ENCODE peak calls at places on chromosomes 16 and 17, in ten cellular contexts. J is progenitor cell of endocrine pancreas, H is epithelial cell of esophagus, F is AG09309, M is AG04450, C is colonic mucosa, K is neural progenitor cell, Z is thyroid gland, T is brain microvascular endothelial cell, P is mammary epithelial cell. B is an unnamed sample.
A peak's percentile ranks its signal among the peaks of the same experiment; 100 is the strongest.

GRCh38 chr16:55508941-55509920 is at the start of gene LPCAT2:
- DNase-seq in J (peak; percentile 68), H (peak; percentile 91), F (no peak), M (peak; percentile 67), C (peak; percentile 94), K (peak; percentile 95), Z (peak; percentile 90), T (peak; percentile 80), P (peak; percentile 84), B (peak; percentile 92)

GRCh38 chr17:60390223-60390622 is 1.7 kb downstream of the USP32 start:
- DNase-seq in J (no peak), H (peak; percentile 87), F (peak; percentile 60), M (no peak), C (no peak), K (no peak), Z (no peak), T (peak; percentile 26), P (peak; percentile 56), B (no peak)

GRCh38 chr16:89557230-89557935 is 3.1 kb upstream of the RPL13 start:
- DNase-seq in J (peak; percentile 69), H (peak; percentile 82), F (peak; percentile 5), M (no peak), C (peak; percentile 89), K (peak; percentile 92), Z (peak; percentile 68), T (peak; percentile 79), P (peak; percentile 56), B (peak; percentile 78)

GRCh38 chr16:49793244-49793643 is 62.7 kb downstream of the ZNF423 start:
- DNase-seq in J (no peak), H (no peak), F (no peak), M (no peak), C (no peak), K (no peak), Z (no peak), T (no peak), P (no peak), B (no peak)

GRCh38 chr17:82740906-82741759 is 5.7 kb downstream of the FN3K start:
- DNase-seq in J (no peak), H (peak; percentile 90), F (no peak), M (no peak), C (no peak), K (no peak), Z (no peak), T (no peak), P (peak; percentile 24), B (no peak)

GRCh38 chr16:70605284-70605659 is 41.1 kb upstream of the IL34 start:
- DNase-seq in J (no peak), H (no peak), F (no peak), M (no peak), C (no peak), K (no peak), Z (no peak), T (no peak), P (no peak), B (no peak)

GRCh38 chr16:78505544-78506371 is 406.3 kb downstream of the WWOX start:
- DNase-seq in J (no peak), H (no peak), F (no peak), M (no peak), C (peak; percentile 61), K (no peak), Z (peak; percentile 44), T (peak; percentile 1), P (no peak), B (peak; percentile 30)

GRCh38 chr16:21162661-21163151 is 4.2 kb downstream of the LDAF1 start:
- DNase-seq in J (no peak), H (no peak), F (no peak), M (no peak), C (no peak), K (no peak), Z (peak; percentile 31), T (no peak), P (no peak), B (no peak)

GRCh38 chr16:11010576-11011221 is 66.3 kb downstream of the CLEC16A start:
- DNase-seq in J (no peak), H (no peak), F (no peak), M (no peak), C (no peak), K (no peak), Z (no peak), T (no peak), P (no peak), B (no peak)

GRCh38 chr16:1724491-1724890 is 18.5 kb downstream of the MAPK8IP3 start:
- DNase-seq in J (no peak), H (no peak), F (no peak), M (no peak), C (no peak), K (no peak), Z (no peak), T (no peak), P (no peak), B (no peak)

GRCh38 chr17:28572294-28573099 is 1.2 kb upstream of the PIGS start:
- DNase-seq in J (no peak), H (no peak), F (no peak), M (no peak), C (peak; percentile 35), K (no peak), Z (no peak), T (no peak), P (no peak), B (no peak)

GRCh38 chr16:53213542-53213941 is 158.8 kb downstream of the CHD9 start:
- DNase-seq in J (no peak), H (no peak), F (no peak), M (no peak), C (no peak), K (no peak), Z (no peak), T (no peak), P (no peak), B (no peak)

GRCh38 chr17:17940451-17940911 is 31.7 kb downstream of the TOM1L2 start:
- DNase-seq in J (no peak), H (no peak), F (no peak), M (no peak), C (no peak), K (no peak), Z (peak; percentile 52), T (no peak), P (no peak), B (no peak)

GRCh38 chr16:7921360-7921759 is 588.7 kb downstream of the RBFOX1 start:
- DNase-seq in J (no peak), H (no peak), F (no peak), M (no peak), C (no peak), K (peak; percentile 42), Z (no peak), T (no peak), P (no peak), B (no peak)
- TF ChIP-seq CTCF in J (peak; percentile 9), H (no peak), F (no peak), M (no peak), C (no peak), K (peak; percentile 39), Z (no peak), T (no peak), P (no peak), B (no peak)

DNA sequence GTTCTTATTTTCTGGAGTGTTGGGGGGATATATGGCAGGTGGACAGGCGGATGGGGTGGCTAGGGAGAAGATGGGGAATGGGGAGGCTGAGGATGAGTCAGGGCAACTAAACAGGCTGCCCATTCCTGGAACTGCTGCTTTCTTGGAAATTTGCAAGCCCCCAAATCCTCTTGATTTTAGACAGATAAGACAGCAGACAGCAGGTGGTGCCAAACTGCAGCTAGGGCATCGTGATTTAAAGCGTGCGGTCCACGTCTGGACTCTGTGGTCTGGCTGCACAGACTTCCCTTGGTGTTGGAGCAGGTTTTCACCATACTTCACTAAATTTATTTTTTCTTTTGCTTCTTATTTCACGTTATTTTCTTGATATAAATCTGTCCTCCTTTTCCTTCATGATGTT is 10.9 kb upstream of the KRT24 start:
- DNase-seq in J (no peak), H (no peak), F (no peak), M (no peak), C (no peak), K (peak; percentile 11), Z (peak; percentile 9), T (no peak), P (no peak), B (no peak)
- TF ChIP-seq CTCF in J (no peak), H (no peak), F (peak; percentile 7), M (peak; percentile 19), C (no peak), K (peak; percentile 22), Z (no peak), T (peak; percentile 28), P (no peak), B (no peak)

DNA sequence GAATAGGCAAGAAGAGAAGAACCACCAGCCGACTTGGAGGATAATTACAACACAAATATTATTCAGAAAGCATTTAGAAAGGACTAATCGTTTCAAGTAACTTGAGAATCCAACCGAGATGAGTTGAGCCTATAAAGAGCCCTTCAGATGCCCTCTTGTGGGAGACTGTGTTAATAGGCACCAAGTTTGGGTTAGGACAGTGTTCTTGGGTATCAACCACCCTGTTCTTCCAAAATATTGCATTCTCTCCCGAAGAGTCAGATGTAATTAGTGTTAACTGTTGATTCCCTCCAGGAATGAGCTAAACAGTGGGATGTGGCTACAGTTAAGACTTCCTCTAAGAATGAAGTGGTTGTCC is 87.8 kb upstream of the NOL11 start:
- DNase-seq in J (no peak), H (peak; percentile 62), F (peak; percentile 62), M (no peak), C (no peak), K (peak; percentile 37), Z (no peak), T (peak; percentile 43), P (peak; percentile 38), B (no peak)
- TF ChIP-seq CTCF in J (no peak), H (peak; percentile 66), F (peak; percentile 70), M (peak; percentile 70), C (no peak), K (peak; percentile 37), Z (no peak), T (peak; percentile 72), P (peak; percentile 50), B (no peak)

GRCh38 chr16:75130150-75130771 is 13.7 kb upstream of the LDHD start:
- DNase-seq in J (no peak), H (no peak), F (no peak), M (no peak), C (no peak), K (no peak), Z (peak; percentile 65), T (no peak), P (no peak), B (no peak)
- TF ChIP-seq CTCF in J (no peak), H (no peak), F (no peak), M (no peak), C (no peak), K (peak; percentile 33), Z (no peak), T (no peak), P (peak; percentile 5), B (no peak)

GRCh38 chr16:68737730-68738590 is 868 bp downstream of the CDH1 start:
- DNase-seq in J (peak; percentile 28), H (peak; percentile 62), F (no peak), M (no peak), C (peak; percentile 89), K (peak; percentile 23), Z (peak; percentile 83), T (no peak), P (peak; percentile 70), B (no peak)
- TF ChIP-seq CTCF in J (no peak), H (no peak), F (no peak), M (no peak), C (peak; percentile 36), K (no peak), Z (no peak), T (no peak), P (peak; percentile 51), B (no peak)

GRCh38 chr17:48603959-48604769 is 622 bp downstream of the HOXB6 start:
- DNase-seq in J (no peak), H (no peak), F (no peak), M (no peak), C (peak; percentile 82), K (no peak), Z (no peak), T (no peak), P (no peak), B (no peak)
- TF ChIP-seq CTCF in J (no peak), H (no peak), F (no peak), M (no peak), C (no peak), K (no peak), Z (no peak), T (no peak), P (no peak), B (no peak)

B was measured in mesothelial cell of epicardium.